ENCODE peak calls at places on chromosomes 13 and 19, in six cellular contexts. Z is GM12878, C is H1, B is K562, O is HCT116, I is HepG2. T is an unnamed sample.

GRCh38 chr13:74045583-74045982 is 88.6 kb downstream of the KLF12 start:
- DNase-seq in C (no peak), I (no peak), Z (no peak), B (no peak), O (no peak), T (no peak)

GRCh38 chr13:100646030-100646673 is 28.4 kb downstream of the TMTC4 start:
- DNase-seq in I (peak; percentile 28), Z (no peak), C (no peak), O (peak; percentile 15), B (peak; percentile 30), T (no peak)

GRCh38 chr13:75872970-75873369 is 236.8 kb downstream of the LMO7 start:
- DNase-seq in B (no peak), Z (no peak), C (no peak), I (no peak), O (no peak), T (no peak)

GRCh38 chr13:44758595-44759221 is 182.6 kb upstream of the TSC22D1 start:
- DNase-seq in O (no peak), I (peak; percentile 22), B (no peak), Z (no peak), C (no peak), T (no peak)

GRCh38 chr19:19482785-19483625 is 32.3 kb downstream of the TSSK6 start:
- DNase-seq in I (no peak), O (no peak), C (no peak), Z (no peak), B (no peak), T (no peak)

GRCh38 chr13:44196186-44196751 is 177.4 kb upstream of the SERP2 start:
- DNase-seq in O (no peak), Z (no peak), I (no peak), C (no peak), B (no peak), T (no peak)

GRCh38 chr13:37306778-37307544 is 201.5 kb upstream of the CSNK1A1L start:
- DNase-seq in Z (no peak), I (no peak), B (no peak), C (no peak), O (no peak), T (no peak)

GRCh38 chr13:24220086-24220703 is 59.7 kb downstream of the SPATA13 start:
- DNase-seq in I (peak; percentile 75), C (no peak), O (peak; percentile 70), B (peak; percentile 66), Z (no peak), T (peak; percentile 64)

GRCh38 chr19:57465680-57466381 is 8.9 kb upstream of the VN1R1 start:
- DNase-seq in C (no peak), I (peak; percentile 57), B (peak; percentile 59), O (peak; percentile 59), Z (peak; percentile 12), T (peak; percentile 42)

DNA sequence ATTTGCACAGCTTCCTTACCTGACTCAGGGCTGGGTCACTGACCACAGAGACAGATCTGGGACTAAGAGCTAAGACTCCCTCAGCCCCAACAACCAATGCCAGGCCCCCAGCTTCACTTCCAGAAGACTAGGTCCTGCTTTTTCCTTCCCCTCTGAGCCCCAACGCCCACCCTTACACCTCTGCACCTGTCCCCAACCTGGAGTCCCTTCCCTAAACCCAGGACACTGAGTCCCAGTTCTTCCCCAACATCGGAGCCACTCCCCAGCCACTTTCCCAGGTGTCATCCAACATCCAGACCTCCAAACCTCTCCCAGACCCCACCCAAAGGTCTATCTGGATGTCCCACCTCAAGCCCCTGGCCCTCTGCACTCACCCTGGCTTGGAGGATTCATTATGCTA is 2.9 kb downstream of the FCER2 start:
- DNase-seq in C (no peak), B (no peak), Z (no peak), O (no peak), I (no peak), T (no peak)
- H3K4me3 ChIP-seq in C (no peak overlapping the region), B (no peak overlapping the region), Z (peak overlapping the region; percentile 100), O (no peak overlapping the region), I (no peak overlapping the region), T (no peak overlapping the region)

GRCh38 chr13:110230661-110231347 is 76.2 kb downstream of the COL4A1 start:
- DNase-seq in I (no peak), Z (no peak), O (no peak), B (no peak), C (no peak), T (no peak)

GRCh38 chr13:110228936-110229904 is 77.7 kb downstream of the COL4A1 start:
- DNase-seq in Z (no peak), O (no peak), B (no peak), I (no peak), C (no peak), T (no peak)

GRCh38 chr13:110231348-110232047 is 75.5 kb downstream of the COL4A1 start:
- DNase-seq in Z (no peak), C (no peak), I (no peak), O (no peak), B (no peak), T (no peak)

GRCh38 chr13:110227864-110228643 is 78.9 kb downstream of the COL4A1 start:
- DNase-seq in O (no peak), I (no peak), C (no peak), Z (no peak), B (no peak), T (no peak)

DNA sequence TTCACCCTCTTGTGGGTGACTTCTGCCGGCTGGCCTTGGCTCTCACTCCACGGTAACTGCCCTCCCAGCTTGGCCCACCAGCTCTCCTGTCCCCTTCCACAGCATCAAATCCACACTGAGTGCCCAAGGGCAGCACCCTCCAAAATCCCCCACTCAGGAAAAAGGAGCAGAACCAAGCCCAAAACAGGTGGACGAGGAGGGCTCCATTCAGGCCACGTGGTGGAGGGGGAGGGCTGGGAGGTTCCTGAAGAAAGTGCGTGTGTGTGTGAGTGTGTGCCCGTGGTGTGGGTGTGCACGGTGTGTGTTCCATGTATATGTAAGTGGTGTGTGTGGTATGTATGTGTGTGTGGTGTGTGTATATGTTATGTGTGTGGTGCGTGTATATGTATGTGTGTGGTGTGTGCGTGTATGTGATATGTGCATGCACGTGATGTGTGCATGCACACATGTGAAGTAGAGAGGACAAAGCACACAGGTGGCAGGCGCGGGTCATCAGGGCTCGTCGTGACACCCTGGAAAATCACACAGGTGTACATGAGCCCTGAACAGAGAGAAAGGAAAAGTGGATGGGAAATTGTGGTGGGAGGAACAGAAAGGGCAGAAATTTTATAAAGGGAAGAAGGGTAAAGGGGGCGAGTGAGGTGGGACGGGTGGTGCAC is 76.9 kb downstream of the COL4A1 start:
- DNase-seq in B (no peak), I (no peak), C (no peak), Z (no peak), O (no peak), T (no peak)
- H3K4me1 ChIP-seq in B (no peaks in the 10 kb centered on the region), I (no peaks in the 10 kb centered on the region), C (no peaks in the 10 kb centered on the region), Z (no peaks in the 10 kb centered on the region), O (no peaks in the 10 kb centered on the region), T (no peaks in the 10 kb centered on the region)

GRCh38 chr13:79745141-79745540 is 264.2 kb downstream of the NDFIP2 start:
- DNase-seq in O (no peak), Z (no peak), C (no peak), I (no peak), B (no peak), T (no peak)

GRCh38 chr13:79749556-79749955 is 268.6 kb downstream of the NDFIP2 start:
- DNase-seq in C (no peak), O (no peak), Z (no peak), I (no peak), B (no peak), T (no peak)

DNA sequence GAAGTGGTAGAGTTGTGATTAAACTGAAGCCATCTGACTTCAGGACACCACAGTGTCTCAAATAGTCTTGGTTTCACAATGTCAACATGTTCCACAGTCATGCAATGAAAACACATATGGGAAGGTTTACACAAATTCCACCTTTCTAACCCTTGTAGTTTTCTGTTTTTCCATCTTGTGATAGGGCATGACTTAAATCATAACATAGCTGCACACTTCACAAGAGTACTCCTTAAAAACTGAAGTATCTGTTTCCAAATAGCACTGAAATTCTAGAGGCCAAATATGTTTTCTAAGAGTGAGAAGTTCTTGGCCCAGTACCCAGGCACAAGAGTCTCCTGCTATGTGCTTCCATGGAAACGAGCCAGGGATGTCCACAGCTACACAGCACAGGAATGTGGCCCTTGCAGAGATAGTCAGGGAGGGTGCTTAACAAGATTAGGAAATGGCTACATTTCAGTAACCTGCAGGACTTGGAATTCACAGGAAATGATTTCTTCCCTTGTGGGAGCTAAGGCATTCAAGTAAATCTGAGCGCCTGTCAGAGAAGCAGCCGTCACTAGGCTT is 269.1 kb downstream of the NDFIP2 start:
- DNase-seq in I (no peak), B (no peak), O (no peak), C (no peak), Z (no peak), T (peak; percentile 60)
- TF ChIP-seq ZNF274 in I (no peak), B (no peak), O (no peak), C (no peak), Z (no peak), T (no peak)

GRCh38 chr13:103537616-103538015 is 471.4 kb upstream of the SLC10A2 start:
- DNase-seq in C (no peak), O (no peak), I (no peak), B (no peak), Z (no peak), T (no peak)

GRCh38 chr13:103539265-103539664 is 473.0 kb upstream of the SLC10A2 start:
- DNase-seq in C (no peak), I (no peak), Z (no peak), B (no peak), O (no peak), T (no peak)

GRCh38 chr13:103540394-103540793 is 474.2 kb upstream of the SLC10A2 start:
- DNase-seq in B (no peak), Z (no peak), I (no peak), O (no peak), C (no peak), T (no peak)

GRCh38 chr13:103542648-103543047 is 476.4 kb upstream of the SLC10A2 start:
- DNase-seq in Z (no peak), B (no peak), O (no peak), C (no peak), I (no peak), T (no peak)

GRCh38 chr13:103539721-103540120 is 473.5 kb upstream of the SLC10A2 start:
- DNase-seq in O (no peak), I (no peak), C (no peak), Z (no peak), B (no peak), T (no peak)
- H3K4me3 ChIP-seq in O (no peak overlapping the region), I (no peak overlapping the region), C (no peak overlapping the region), Z (no peak overlapping the region), B (no peak overlapping the region), T (no peak overlapping the region)

GRCh38 chr19:10115392-10116084 is 4.0 kb downstream of the P2RY11 start:
- DNase-seq in Z (no peak), I (no peak), O (no peak), B (no peak), C (no peak), T (no peak)

GRCh38 chr19:10113964-10114650 is 2.6 kb downstream of the P2RY11 start:
- DNase-seq in O (no peak), I (no peak), C (no peak), B (peak; percentile 21), Z (no peak), T (no peak)

GRCh38 chr19:10116085-10116865 is 3.4 kb downstream of the EIF3G start:
- DNase-seq in C (no peak), O (no peak), Z (no peak), B (no peak), I (no peak), T (no peak)

GRCh38 chr19:10113592-10113963 is 2.1 kb downstream of the P2RY11 start:
- DNase-seq in Z (no peak), C (no peak), I (no peak), O (no peak), B (peak; percentile 20), T (no peak)

GRCh38 chr19:10114651-10115391 is 3.3 kb downstream of the P2RY11 start:
- DNase-seq in I (no peak), B (peak; percentile 33), O (no peak), C (no peak), Z (no peak), T (no peak)
- H3K4me1 ChIP-seq in I (peaks cover 24% of the 10 kb centered on the region), B (peaks cover 3% of the 10 kb centered on the region), O (peaks cover 5% of the 10 kb centered on the region), C (peaks cover 7% of the 10 kb centered on the region), Z (peaks cover 31% of the 10 kb centered on the region), T (peaks cover 31% of the 10 kb centered on the region)

T was measured in NT2/D1.